ENCODE peak calls at places on chromosomes 11 and 22, in four cellular contexts. F, Z, S and M are unnamed samples.

GRCh38 chr11:119816660-119817059 is 87.7 kb upstream of the NECTIN1 start:
- DNase-seq in F (no peak), Z (no peak), S (peak; percentile 37), M (no peak)

GRCh38 chr11:110095554-110095953 is 2.4 kb downstream of the ZC3H12C start:
- DNase-seq in F (no peak), Z (no peak), S (no peak), M (peak; percentile 36)

GRCh38 chr11:122491486-122491885 is 164.0 kb upstream of the UBASH3B start:
- DNase-seq in F (no peak), Z (no peak), S (no peak), M (no peak)

GRCh38 chr11:35166369-35167360 is 27.7 kb downstream of the CD44 start:
- DNase-seq in F (peak; percentile 85), Z (peak; percentile 68), S (no peak), M (no peak)

GRCh38 chr11:76805206-76805913 is 22.2 kb downstream of the TSKU start:
- DNase-seq in F (no peak), Z (no peak), S (no peak), M (no peak)

GRCh38 chr22:36806824-36807223 is 10.0 kb downstream of the PVALB start:
- DNase-seq in F (no peak), Z (no peak), S (no peak), M (no peak)

GRCh38 chr11:96204721-96205459 is 138.1 kb downstream of the MAML2 start:
- DNase-seq in F (no peak), Z (no peak), S (no peak), M (no peak)

GRCh38 chr11:114151631-114152030 is 92.1 kb downstream of the ZBTB16 start:
- DNase-seq in F (no peak), Z (no peak), S (no peak), M (no peak)

GRCh38 chr11:1640076-1640946 is 10.7 kb downstream of the KRTAP5-5 start:
- DNase-seq in F (peak; percentile 61), Z (peak; percentile 71), S (peak; percentile 87), M (no peak)

GRCh38 chr22:41920271-41920976 is 5.5 kb upstream of the SHISA8 start:
- DNase-seq in F (no peak), Z (no peak), S (no peak), M (no peak)

GRCh38 chr22:32829451-32829851 is 27.9 kb downstream of the TIMP3 start:
- DNase-seq in F (no peak), Z (no peak), S (no peak), M (no peak)

GRCh38 chr22:48288541-48288940 is 1526.1 kb downstream of the TBC1D22A start:
- DNase-seq in F (no peak), Z (no peak), S (no peak), M (no peak)

GRCh38 chr11:3159296-3160190 is 5.6 kb downstream of the OSBPL5 start:
- DNase-seq in F (no peak), Z (peak; percentile 92), S (no peak), M (no peak)

GRCh38 chr11:129148487-129148886 is 43.6 kb downstream of the ARHGAP32 start:
- DNase-seq in F (no peak), Z (no peak), S (no peak), M (no peak)

GRCh38 chr11:19817265-19817851 is 104.7 kb downstream of the NAV2 start:
- DNase-seq in F (no peak), Z (no peak), S (peak; percentile 92), M (no peak)

GRCh38 chr11:121894581-121894980 is 221.4 kb downstream of the BLID start:
- DNase-seq in F (no peak), Z (no peak), S (no peak), M (no peak)

GRCh38 chr11:64331569-64332371 is 8.2 kb upstream of the CCDC88B start:
- DNase-seq in F (peak; percentile 84), Z (peak; percentile 94), S (peak; percentile 71), M (peak; percentile 83)

GRCh38 chr11:33869511-33870422 is 22.1 kb downstream of the LMO2 start:
- DNase-seq in F (peak; percentile 15), Z (peak; percentile 79), S (peak; percentile 77), M (no peak)

GRCh38 chr11:118206612-118207031 is 18.2 kb downstream of the JAML start:
- DNase-seq in F (no peak), Z (no peak), S (no peak), M (no peak)

GRCh38 chr11:28463826-28464225 is 355.6 kb downstream of the METTL15 start:
- DNase-seq in F (no peak), Z (no peak), S (no peak), M (no peak)

GRCh38 chr22:45336971-45337431 is 27.3 kb downstream of the FAM118A start:
- DNase-seq in F (no peak), Z (no peak), S (no peak), M (no peak)

DNA sequence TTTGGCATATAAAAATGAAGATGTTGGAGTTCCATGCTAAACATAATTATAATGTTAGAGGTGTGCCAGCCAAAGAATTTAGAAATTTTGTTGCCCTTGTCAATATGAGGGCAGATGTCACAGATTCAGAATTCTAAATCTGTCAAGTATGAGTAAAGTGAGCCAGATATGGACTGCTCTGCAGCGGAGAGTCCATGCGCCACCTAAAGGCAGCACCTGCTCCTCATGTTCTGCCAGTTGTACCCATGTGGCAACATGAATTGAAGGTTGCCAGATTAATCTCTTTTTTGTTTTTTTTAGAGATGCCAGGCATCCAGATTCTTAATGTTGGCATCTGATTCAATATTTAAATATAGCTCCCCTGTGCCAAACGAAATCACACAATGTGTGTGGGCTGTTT is 678.6 kb upstream of the ANO5 start:
- DNase-seq in F (peak; percentile 3), Z (no peak), S (peak; percentile 36), M (no peak)
- TF ChIP-seq CTCF in F (no peak), Z (peak; percentile 46), S (peak; percentile 81), M (no peak)

GRCh38 chr11:102317099-102317767 is at the start of gene BIRC3:
- DNase-seq in F (peak; percentile 90), Z (peak; percentile 95), S (peak; percentile 82), M (peak; percentile 74)
- TF ChIP-seq CTCF in F (no peak), Z (peak; percentile 3), S (peak; percentile 20), M (no peak)

GRCh38 chr22:20537325-20537756 is 29.9 kb downstream of the MED15 start:
- DNase-seq in F (no peak), Z (no peak), S (no peak), M (no peak)
- TF ChIP-seq CTCF in F (no peak), Z (no peak), S (no peak), M (no peak)

GRCh38 chr22:21728270-21728669 is 7.3 kb downstream of the YPEL1 start:
- DNase-seq in F (no peak), Z (no peak), S (no peak), M (no peak)

GRCh38 chr22:21727159-21727558 is 8.4 kb downstream of the YPEL1 start:
- DNase-seq in F (no peak), Z (no peak), S (no peak), M (no peak)

GRCh38 chr22:21725956-21726649 is 9.5 kb downstream of the YPEL1 start:
- DNase-seq in F (no peak), Z (no peak), S (peak; percentile 77), M (no peak)

GRCh38 chr22:21727768-21728167 is 7.8 kb downstream of the YPEL1 start:
- DNase-seq in F (no peak), Z (no peak), S (no peak), M (no peak)

GRCh38 chr22:21726650-21727049 is 8.9 kb downstream of the YPEL1 start:
- DNase-seq in F (no peak), Z (no peak), S (peak; percentile 87), M (no peak)
- TF ChIP-seq CTCF in F (no peak), Z (peak; percentile 14), S (peak; percentile 76), M (no peak)

GRCh38 chr22:49317369-49317768 is 510.3 kb downstream of the BRD1 start:
- DNase-seq in F (no peak), Z (no peak), S (no peak), M (no peak)
- TF ChIP-seq CTCF in F (no peak), Z (no peak), S (no peak), M (no peak)